ENCODE peak calls at places on chromosomes 12 and 14, in seven cellular contexts. X is PC-3, M is cardiac muscle cell, V is uterus, S is stomach, D is H1, B is neural progenitor cell. R is an unnamed sample.
A peak's percentile ranks its signal among the peaks of the same experiment; 100 is the strongest.

GRCh38 chr14:24130717-24131548 is 474 bp downstream of the FITM1 start:
- DNase-seq in D (no peak), M (peak; percentile 86), S (no peak), B (no peak), V (no peak), X (no peak), R (no peak)

GRCh38 chr12:89882051-89882450 is 173.4 kb upstream of the ATP2B1 start:
- DNase-seq in M (no peak), X (no peak), B (peak; percentile 13), D (no peak), S (no peak), V (no peak), R (no peak)

GRCh38 chr14:73736842-73737241 is 22.7 kb upstream of the PNMA1 start:
- DNase-seq in S (no peak), B (no peak), D (no peak), V (no peak), M (no peak), X (no peak), R (no peak)

GRCh38 chr12:75444444-75445136 is 36.0 kb upstream of the GLIPR1 start:
- DNase-seq in S (no peak), V (no peak), X (peak; percentile 75), M (peak; percentile 6), B (no peak), D (no peak), R (no peak)

GRCh38 chr14:93269341-93270068 is 62.4 kb downstream of the UBR7 start:
- DNase-seq in B (peak; percentile 17), X (peak; percentile 72), D (no peak), M (no peak), V (no peak), S (no peak), R (no peak)

GRCh38 chr14:33682746-33683145 is 268.1 kb downstream of the EGLN3 start:
- DNase-seq in X (no peak), B (no peak), V (peak; percentile 80), S (peak; percentile 26), D (no peak), M (no peak), R (no peak)

GRCh38 chr12:13896063-13896626 is 85.3 kb downstream of the GRIN2B start:
- DNase-seq in V (no peak), B (no peak), S (no peak), D (no peak), M (no peak), X (no peak), R (no peak)

GRCh38 chr14:91237219-91237618 is 7.3 kb downstream of the GPR68 start:
- DNase-seq in V (no peak), S (no peak), B (no peak), X (no peak), M (no peak), D (no peak), R (no peak)

GRCh38 chr12:56229082-56229481 is 769 bp upstream of the SLC39A5 start:
- DNase-seq in D (no peak), S (no peak), X (no peak), B (no peak), V (no peak), M (no peak), R (no peak)

GRCh38 chr14:47150267-47150666 is 498.7 kb upstream of the RPL10L start:
- DNase-seq in M (no peak), S (no peak), B (no peak), X (no peak), D (no peak), V (no peak), R (no peak)

GRCh38 chr14:101972126-101972785 is 7.9 kb downstream of the DYNC1H1 start:
- DNase-seq in X (peak; percentile 100), B (no peak), V (peak; percentile 79), S (peak; percentile 76), D (no peak), M (no peak), R (no peak)

GRCh38 chr12:89156324-89156723 is 196.0 kb downstream of the DUSP6 start:
- DNase-seq in M (no peak), B (no peak), D (no peak), X (no peak), S (no peak), V (no peak), R (no peak)

GRCh38 chr14:89911018-89911919 is 43.3 kb downstream of the EFCAB11 start:
- DNase-seq in D (peak; percentile 44), S (peak; percentile 36), B (peak; percentile 21), X (peak; percentile 40), V (peak; percentile 28), M (peak; percentile 10), R (no peak)

GRCh38 chr14:23070262-23071129 is 13.2 kb upstream of the CDH24 start:
- DNase-seq in X (no peak), D (no peak), V (no peak), S (no peak), B (no peak), M (peak; percentile 19), R (no peak)

GRCh38 chr12:96506776-96507175 is 17.4 kb downstream of the CFAP54 start:
- DNase-seq in X (no peak), M (no peak), S (no peak), V (no peak), B (no peak), D (no peak), R (no peak)

GRCh38 chr12:21607701-21608100 is 3.1 kb upstream of the GYS2 start:
- DNase-seq in X (peak; percentile 25), B (peak; percentile 10), D (no peak), S (no peak), M (peak; percentile 10), V (no peak), R (no peak)

GRCh38 chr14:30297856-30298255 is 261.1 kb upstream of the G2E3 start:
- DNase-seq in X (no peak), D (no peak), S (no peak), M (no peak), B (no peak), V (no peak), R (no peak)

GRCh38 chr14:70398280-70398679 is 18.6 kb downstream of the SYNJ2BP start:
- DNase-seq in M (no peak), V (no peak), B (no peak), D (no peak), S (no peak), X (no peak), R (no peak)

GRCh38 chr14:101475468-101476257 is 85.6 kb upstream of the DIO3 start:
- DNase-seq in D (no peak), S (peak; percentile 23), B (no peak), V (peak; percentile 59), X (peak; percentile 88), M (no peak), R (no peak)

GRCh38 chr14:71246539-71246938 is 339.3 kb downstream of the PCNX1 start:
- DNase-seq in B (no peak), V (no peak), X (no peak), D (no peak), S (no peak), M (no peak), R (no peak)

GRCh38 chr12:64066052-64066451 is 156.0 kb downstream of the KICS2 start:
- DNase-seq in X (no peak), V (no peak), B (no peak), D (no peak), S (no peak), M (no peak), R (no peak)

GRCh38 chr12:111330800-111331752 is 37.8 kb downstream of the PHETA1 start:
- DNase-seq in V (no peak), B (peak; percentile 74), M (peak; percentile 56), D (no peak), X (peak; percentile 83), S (no peak), R (peak; percentile 29)

GRCh38 chr14:98897605-98898309 is 374.2 kb downstream of the BCL11B start:
- DNase-seq in M (no peak), B (no peak), D (no peak), V (no peak), X (no peak), S (no peak), R (no peak)

GRCh38 chr14:63342381-63342780 is 23.6 kb upstream of the GPHB5 start:
- DNase-seq in V (no peak), B (no peak), S (no peak), M (no peak), D (no peak), X (peak; percentile 31), R (no peak)

GRCh38 chr14:53962954-53963490 is 6.4 kb upstream of the BMP4 start:
- DNase-seq in X (no peak), D (no peak), B (no peak), M (no peak), V (no peak), S (no peak), R (no peak)

GRCh38 chr12:38120438-38120837 is 196.1 kb upstream of the ALG10B start:
- DNase-seq in M (no peak), B (no peak), D (no peak), X (no peak), V (no peak), S (no peak), R (no peak)
- H3K9me3 ChIP-seq in M (no peaks in the 10 kb centered on the region), B (peaks cover 20% of the 10 kb centered on the region), D (peaks cover 60% of the 10 kb centered on the region), X (no peaks in the 10 kb centered on the region), V (no peaks in the 10 kb centered on the region), S (no peaks in the 10 kb centered on the region), R (peaks cover 11% of the 10 kb centered on the region)

GRCh38 chr12:48968467-48968866 is 3.1 kb downstream of the WNT10B start:
- DNase-seq in S (no peak), B (no peak), X (no peak), D (no peak), M (no peak), V (no peak), R (no peak)
- H3K4me1 ChIP-seq in S (peaks cover 28% of the 10 kb centered on the region), B (peaks cover 31% of the 10 kb centered on the region), X (peaks cover 7% of the 10 kb centered on the region), D (peaks cover 56% of the 10 kb centered on the region), M (peaks cover 4% of the 10 kb centered on the region), V (peaks cover 7% of the 10 kb centered on the region), R (peaks cover 26% of the 10 kb centered on the region)

DNA sequence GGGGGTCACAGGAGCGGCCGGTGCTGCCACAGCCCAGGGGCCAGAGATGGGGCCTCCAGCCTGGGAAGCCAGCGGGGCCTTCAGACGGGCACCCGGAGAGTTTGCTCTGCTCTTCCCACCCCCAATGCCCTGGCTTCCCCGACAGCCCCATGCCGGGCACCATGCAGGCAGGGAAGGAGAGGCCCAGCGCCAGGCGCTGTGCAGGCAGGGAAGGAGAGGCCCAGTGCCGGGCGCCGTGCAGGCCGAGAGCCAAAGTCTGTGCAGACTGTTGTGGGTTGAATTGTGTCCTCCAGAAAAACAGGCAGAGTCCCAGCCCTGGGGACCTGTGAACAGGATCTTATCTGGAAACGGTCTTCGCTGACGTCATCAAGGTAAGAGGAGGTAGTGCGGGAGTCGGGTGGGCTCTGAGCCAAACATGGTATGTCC is 34.3 kb downstream of the GALNT9 start:
- DNase-seq in B (no peak), D (no peak), S (no peak), M (no peak), X (no peak), V (no peak), R (no peak)
- H3K9me3 ChIP-seq in B (no peaks in the 10 kb centered on the region), D (peaks cover 6% of the 10 kb centered on the region), S (no peaks in the 10 kb centered on the region), M (no peaks in the 10 kb centered on the region), X (no peaks in the 10 kb centered on the region), V (no peaks in the 10 kb centered on the region), R (no peaks in the 10 kb centered on the region)

DNA sequence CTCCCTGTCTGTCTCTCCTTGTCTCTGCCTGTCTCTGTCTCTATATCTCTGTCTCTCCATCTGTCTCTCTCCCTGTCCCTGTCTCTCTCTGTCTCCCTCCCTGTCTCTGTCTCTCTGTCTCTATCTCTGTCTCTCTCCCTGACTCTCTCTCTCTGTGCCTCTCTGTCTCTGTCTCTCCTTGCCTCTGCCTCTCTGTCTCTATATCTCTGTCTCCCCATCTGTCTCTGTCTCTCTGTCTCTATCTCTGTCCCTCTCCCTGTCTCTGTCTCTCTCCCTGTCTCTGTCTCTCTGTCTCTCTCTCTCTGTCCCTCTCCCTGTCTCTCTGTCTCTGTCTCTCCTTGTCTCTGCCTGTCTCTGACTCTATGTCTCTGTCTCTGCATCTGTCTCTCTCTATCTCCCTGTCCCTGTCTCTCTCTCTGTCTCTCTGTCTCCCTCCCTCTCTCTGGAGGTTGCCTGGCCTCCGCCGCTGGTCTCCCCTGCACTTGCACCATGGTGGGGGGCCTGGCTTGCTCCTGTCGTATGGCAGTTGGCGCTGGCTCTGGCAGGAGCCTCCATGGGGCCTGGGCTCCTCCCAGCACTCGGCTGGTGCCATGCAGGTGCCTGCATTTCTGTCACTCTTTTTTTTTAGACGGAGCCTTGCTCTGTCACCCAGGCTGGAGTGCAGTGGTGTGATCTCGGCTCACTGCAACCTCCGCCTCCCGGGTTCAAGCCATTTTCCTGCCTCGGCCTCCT is 28.3 kb downstream of the MMP17 start:
- DNase-seq in S (no peak), D (no peak), M (no peak), B (no peak), V (no peak), X (no peak), R (no peak)
- H3K4me1 ChIP-seq in S (peaks cover under 1% of the 10 kb centered on the region), D (peaks cover 17% of the 10 kb centered on the region), M (no peaks in the 10 kb centered on the region), B (peaks cover 6% of the 10 kb centered on the region), V (no peaks in the 10 kb centered on the region), X (peaks cover 28% of the 10 kb centered on the region), R (peaks cover 4% of the 10 kb centered on the region)

R was measured in iPS DF 6.9.